ENCODE peak calls at places on chromosomes 11 and 22, in eight cellular contexts. A is hypothalamus, H is sciatic nerve, Y is adrenal gland, U is HT-29, W is left ventricle myocardium inferior, D is NT2/D1, V is foreskin fibroblast. G is an unnamed sample.

GRCh38 chr22:33034753-33035152 is 23.4 kb downstream of the SYN3 start:
- DNase-seq in A (no peak), H (no peak), Y (no peak), U (no peak), W (no peak), D (no peak), V (no peak), G (no peak)

GRCh38 chr11:125055107-125055715 is 7.9 kb upstream of the SLC37A2 start:
- DNase-seq in A (no peak), H (no peak), Y (no peak), U (peak; percentile 63), W (no peak), D (no peak), V (no peak), G (no peak)

GRCh38 chr11:32893091-32893946 is 708 bp downstream of the QSER1 start:
- DNase-seq in A (peak; percentile 68), H (peak; percentile 70), Y (peak; percentile 46), U (peak; percentile 58), W (peak; percentile 36), D (no peak), V (peak; percentile 26), G (no peak)

GRCh38 chr11:68950268-68950667 is 30.5 kb downstream of the MRGPRD start:
- DNase-seq in A (no peak), H (no peak), Y (no peak), U (peak; percentile 32), W (no peak), D (peak; percentile 39), V (no peak), G (no peak)

GRCh38 chr11:105458071-105458470 is 151.8 kb upstream of the GRIA4 start:
- DNase-seq in A (no peak), H (no peak), Y (no peak), U (no peak), W (no peak), D (no peak), V (no peak), G (no peak)

GRCh38 chr22:44311855-44312170 is 938 bp downstream of the SHISAL1 start:
- DNase-seq in A (no peak), H (no peak), Y (no peak), U (no peak), W (no peak), D (no peak), V (no peak), G (no peak)

GRCh38 chr11:75523811-75524401 is 1.8 kb downstream of the GDPD5 start:
- DNase-seq in A (no peak), H (no peak), Y (no peak), U (no peak), W (no peak), D (no peak), V (no peak), G (no peak)

GRCh38 chr22:46149998-46150549 is at the start of gene PPARA:
- DNase-seq in A (peak; percentile 91), H (peak; percentile 95), Y (peak; percentile 94), U (peak; percentile 69), W (peak; percentile 94), D (peak; percentile 23), V (peak; percentile 80), G (no peak)